ENCODE peak calls at places on chromosomes 4 and X, in nine cellular contexts. U is HFF-Myc; D is foreskin keratinocyte; J is HepG2; X is AG10803; V is coronary artery; O is fibroblast of lung; H is CD8-positive, alpha-beta T cell; G is adrenal gland. R is an unnamed sample.

GRCh38 chr4:31193516-31193915 is 473.3 kb downstream of the PCDH7 start:
- DNase-seq in V (no peak), G (no peak), J (no peak), O (no peak), X (no peak), H (no peak), U (no peak), D (no peak), R (no peak)

GRCh38 chr4:182895791-182896292 is 21.3 kb downstream of the DCTD start:
- DNase-seq in D (no peak), U (no peak), X (no peak), H (no peak), O (no peak), G (no peak), J (peak; percentile 84), V (no peak), R (no peak)

GRCh38 chr4:7195546-7196282 is 3.4 kb downstream of the SORCS2 start:
- DNase-seq in U (no peak), J (no peak), H (no peak), D (no peak), G (no peak), V (no peak), X (peak; percentile 53), O (peak; percentile 84), R (no peak)

GRCh38 chr4:32929738-32930688 is 2209.8 kb downstream of the PCDH7 start:
- DNase-seq in G (no peak), H (no peak), U (no peak), V (no peak), D (no peak), J (no peak), O (no peak), X (peak; percentile 1), R (no peak)

GRCh38 chrX:130393451-130394074 is 8.1 kb upstream of the GPR119 start:
- DNase-seq in J (peak; percentile 12), V (no peak), D (peak; percentile 12), G (peak; percentile 52), X (peak; percentile 62), O (peak; percentile 27), U (peak; percentile 15), H (no peak), R (no peak)

GRCh38 chr4:37960098-37960497 is at the start of gene PTTG2:
- DNase-seq in D (no peak), O (no peak), V (no peak), G (no peak), U (no peak), H (no peak), J (no peak), X (no peak), R (no peak)

GRCh38 chr4:77120888-77121508 is 36.0 kb upstream of the CCNG2 start:
- DNase-seq in X (no peak), J (peak; percentile 3), U (no peak), G (no peak), V (no peak), H (no peak), D (no peak), O (no peak), R (no peak)

GRCh38 chr4:184472540-184473264 is 1.6 kb downstream of the IRF2 start:
- DNase-seq in J (peak; percentile 71), X (peak; percentile 62), D (peak; percentile 38), H (peak; percentile 49), G (peak; percentile 82), V (peak; percentile 90), O (peak; percentile 75), U (no peak), R (peak; percentile 51)

GRCh38 chrX:138908577-138908976 is 197.1 kb upstream of the FGF13 start:
- DNase-seq in V (no peak), X (peak; percentile 28), D (no peak), G (no peak), H (no peak), J (no peak), O (no peak), U (no peak), R (no peak)

GRCh38 chrX:118497180-118497814 is 1.7 kb downstream of the DOCK11 start:
- DNase-seq in X (no peak), J (peak; percentile 20), V (no peak), D (no peak), U (no peak), G (no peak), H (peak; percentile 33), O (no peak), R (no peak)

GRCh38 chrX:12929701-12930100 is 23.3 kb downstream of the TLR8 start:
- DNase-seq in U (no peak), X (no peak), H (no peak), J (no peak), V (no peak), D (no peak), G (no peak), O (peak; percentile 23), R (no peak)

GRCh38 chr4:168574581-168575295 is 77.9 kb downstream of the PALLD start:
- DNase-seq in V (no peak), O (peak; percentile 84), U (no peak), G (no peak), X (no peak), D (peak; percentile 81), J (no peak), H (no peak), R (no peak)

GRCh38 chr4:25234390-25235367 is 846 bp downstream of the PI4K2B start:
- DNase-seq in H (peak; percentile 31), G (peak; percentile 57), D (peak; percentile 97), J (peak; percentile 89), X (peak; percentile 80), V (peak; percentile 79), O (peak; percentile 78), U (peak; percentile 63), R (peak; percentile 25)

GRCh38 chr4:113641025-113641431 is 120.5 kb downstream of the CAMK2D start:
- DNase-seq in D (no peak), J (peak; percentile 89), H (no peak), O (no peak), V (no peak), X (no peak), G (no peak), U (no peak), R (no peak)

GRCh38 chr4:157265281-157265680 is 44.8 kb downstream of the GRIA2 start:
- DNase-seq in D (peak; percentile 50), O (peak; percentile 42), U (peak; percentile 15), X (no peak), V (no peak), J (no peak), H (no peak), G (no peak), R (no peak)

GRCh38 chr4:83932996-83933395 is 397.1 kb downstream of the GPAT3 start:
- DNase-seq in U (no peak), H (no peak), G (no peak), D (no peak), O (peak; percentile 11), X (no peak), J (no peak), V (no peak), R (no peak)

GRCh38 chr4:3475041-3475712 is 12.1 kb downstream of the DOK7 start:
- DNase-seq in J (no peak), X (no peak), V (no peak), G (no peak), O (no peak), H (no peak), U (no peak), D (no peak), R (no peak)

GRCh38 chr4:161254375-161254774 is 909.4 kb downstream of the FSTL5 start:
- DNase-seq in X (no peak), H (no peak), V (no peak), J (no peak), U (no peak), D (no peak), G (no peak), O (no peak), R (no peak)

GRCh38 chr4:8369426-8370105 is 71.0 kb downstream of the ACOX3 start:
- DNase-seq in X (no peak), U (no peak), D (no peak), G (no peak), V (no peak), H (no peak), O (no peak), J (no peak), R (no peak)

GRCh38 chr4:81732980-81733379 is 261.3 kb upstream of the RASGEF1B start:
- DNase-seq in X (no peak), O (no peak), H (no peak), J (no peak), U (no peak), V (no peak), G (no peak), D (no peak), R (no peak)
- TF ChIP-seq CTCF in X (no peak), O (no peak), H (no peak), J (no peak), U (no peak), V (no peak), G (no peak), D (no peak), R (no peak)

DNA sequence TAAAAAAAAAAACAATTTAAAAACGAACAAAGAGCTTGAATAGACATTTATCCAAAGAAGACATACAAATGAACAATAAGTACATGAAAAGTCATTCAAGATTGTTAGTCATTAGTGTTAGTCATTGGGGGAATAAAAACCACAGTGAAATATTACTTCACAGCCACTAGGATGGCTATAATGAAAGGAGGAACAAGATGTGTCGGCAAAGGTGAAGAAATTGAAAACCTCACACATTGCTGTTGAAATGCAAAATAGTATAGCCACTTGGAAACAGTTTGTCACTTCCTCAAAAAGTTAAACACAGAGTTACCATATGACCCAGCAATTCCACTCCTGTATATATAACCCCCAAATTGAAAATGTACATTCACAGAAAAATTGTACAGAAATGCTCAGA is 45.2 kb upstream of the SLC39A8 start:
- DNase-seq in J (no peak), X (no peak), G (no peak), V (no peak), D (peak; percentile 86), O (peak; percentile 79), U (no peak), H (no peak), R (no peak)
- TF ChIP-seq CTCF in J (no peak), X (peak; percentile 6), G (no peak), V (no peak), D (peak; percentile 45), O (no peak), U (no peak), H (no peak), R (no peak)

GRCh38 chr4:154254999-154255398 is 236.6 kb downstream of the DCHS2 start:
- DNase-seq in U (no peak), O (no peak), V (no peak), D (no peak), G (no peak), J (no peak), X (no peak), H (no peak), R (no peak)
- TF ChIP-seq CTCF in U (no peak), O (no peak), V (no peak), D (no peak), G (no peak), J (no peak), X (no peak), H (no peak), R (no peak)

DNA sequence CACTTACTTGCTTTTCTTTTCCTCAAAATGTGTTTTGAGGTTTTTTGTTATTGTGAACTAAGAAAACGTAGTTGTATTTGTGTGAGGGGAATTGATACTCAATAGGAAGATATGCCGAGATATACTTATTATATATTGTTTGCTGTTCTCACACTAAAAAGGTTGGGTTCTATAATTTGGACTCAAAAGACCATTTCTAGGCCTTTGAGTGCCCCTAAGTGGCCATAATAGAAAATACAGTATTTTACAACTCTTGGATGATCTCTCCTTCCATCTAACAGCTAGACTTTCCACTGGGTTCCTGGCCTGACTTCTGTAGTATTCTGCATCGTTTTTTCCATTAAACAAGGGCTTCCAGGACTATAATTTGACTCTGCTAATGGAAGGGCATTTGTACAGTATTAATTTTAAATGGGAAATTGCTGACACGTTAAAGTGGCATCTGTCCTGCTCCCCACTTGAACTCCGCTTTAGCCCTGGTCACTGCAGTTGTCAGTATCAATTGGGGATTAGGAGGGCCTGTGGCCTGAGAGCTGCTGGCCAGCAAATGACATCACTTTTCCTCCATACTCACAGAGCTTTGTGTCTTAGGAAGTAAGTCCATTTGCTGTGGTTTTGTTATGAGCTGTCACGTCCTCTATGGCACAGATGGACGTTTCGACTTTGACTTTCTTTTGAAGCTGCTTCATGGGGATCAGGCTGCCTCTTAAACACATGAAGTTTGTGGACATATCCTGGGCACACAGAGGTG is 176.9 kb downstream of the SLIT2 start:
- DNase-seq in V (no peak), J (no peak), H (no peak), O (no peak), X (no peak), D (no peak), G (no peak), U (no peak), R (no peak)
- TF ChIP-seq CTCF in V (no peak), J (peak; percentile 31), H (no peak), O (peak; percentile 36), X (peak; percentile 43), D (peak; percentile 50), G (no peak), U (peak; percentile 10), R (no peak)